ENCODE peak calls at places on chromosome 21, in eight cellular contexts. V is cardiac fibroblast; W is NCI-H345; D is tibial nerve; H is NCI-H2081 treated with DMSO at 0.1 percent for 48 hours; L is effector CD4-positive, alpha-beta T cell; E is tibial artery; K is CD4-positive, alpha-beta T cell. Y is an unnamed sample.

GRCh38 chr21:42865361-42866160 is 13.8 kb downstream of the WDR4 start:
- DNase-seq in D (no peak), K (no peak), V (no peak), W (peak), L (no peak), E (no peak), H (peak), Y (peak)

GRCh38 chr21:46605759-46606426 is 1.0 kb upstream of the S100B start:
- DNase-seq in E (no peak), D (no peak), W (no peak), L (no peak), H (no peak), K (peak), V (no peak), Y (no peak)

GRCh38 chr21:23543334-23543733 is 2063.9 kb downstream of the MRPL39 start:
- DNase-seq in W (no peak), D (no peak), E (no peak), L (no peak), H (no peak), K (no peak), V (no peak), Y (no peak)

GRCh38 chr21:25859264-25859931 is 124.6 kb downstream of the GABPA start:
- DNase-seq in L (no peak), D (no peak), W (no peak), K (no peak), E (no peak), V (no peak), H (no peak), Y (no peak)

GRCh38 chr21:38229260-38229877 is 27.4 kb upstream of the KCNJ15 start:
- DNase-seq in W (no peak), K (no peak), E (no peak), H (no peak), V (no peak), D (no peak), L (no peak), Y (no peak)

GRCh38 chr21:40299441-40299840 is 432.2 kb downstream of the PCP4 start:
- DNase-seq in E (no peak), K (no peak), L (no peak), D (no peak), W (no peak), H (no peak), V (no peak), Y (no peak)

GRCh38 chr21:24375201-24375600 is 1232.1 kb downstream of the MRPL39 start:
- DNase-seq in D (no peak), K (no peak), W (peak), L (no peak), H (no peak), E (no peak), V (no peak), Y (no peak)

GRCh38 chr21:33384851-33385331 is 18.3 kb upstream of the IFNGR2 start:
- DNase-seq in K (no peak), V (no peak), D (no peak), W (no peak), L (peak), E (no peak), H (no peak), Y (no peak)

GRCh38 chr21:45511661-45512431 is 30.4 kb downstream of the SLC19A1 start:
- DNase-seq in K (no peak), H (no peak), E (peak), D (no peak), W (no peak), V (no peak), L (no peak), Y (no peak)

GRCh38 chr21:45534591-45535331 is 7.5 kb downstream of the SLC19A1 start:
- DNase-seq in L (no peak), V (peak), E (peak), W (peak), H (no peak), D (no peak), K (no peak), Y (peak)

GRCh38 chr21:44709426-44710293 is 1.7 kb downstream of the TSPEAR start:
- DNase-seq in K (no peak), H (peak), E (peak), D (no peak), W (peak), V (no peak), L (no peak), Y (peak)

GRCh38 chr21:46569071-46569470 is 35.8 kb downstream of the S100B start:
- DNase-seq in W (no peak), K (no peak), V (no peak), E (no peak), H (no peak), L (no peak), D (no peak), Y (no peak)

GRCh38 chr21:34648739-34649297 is 20.0 kb upstream of the CLIC6 start:
- DNase-seq in K (no peak), W (no peak), V (no peak), D (no peak), E (no peak), H (no peak), L (no peak), Y (no peak)

GRCh38 chr21:45949928-45950739 is 31.4 kb upstream of the COL6A1 start:
- DNase-seq in H (no peak), E (no peak), W (no peak), D (no peak), K (no peak), V (no peak), L (no peak), Y (no peak)

GRCh38 chr21:15000076-15000475 is 64.7 kb downstream of the NRIP1 start:
- DNase-seq in E (no peak), K (no peak), L (no peak), V (peak), H (no peak), D (no peak), W (no peak), Y (no peak)

GRCh38 chr21:45293214-45293725 is 5.6 kb upstream of the POFUT2 start:
- DNase-seq in L (no peak), H (no peak), K (no peak), W (no peak), V (no peak), D (no peak), E (peak), Y (no peak)

GRCh38 chr21:31803039-31804007 is 69.5 kb upstream of the HUNK start:
- DNase-seq in W (peak), H (no peak), E (no peak), L (no peak), D (no peak), V (no peak), K (no peak), Y (no peak)

GRCh38 chr21:39441502-39442475 is 3.8 kb downstream of the LCA5L start:
- DNase-seq in W (peak), E (no peak), K (peak), D (no peak), H (no peak), V (peak), L (peak), Y (peak)

GRCh38 chr21:46550511-46550941 is 54.4 kb downstream of the S100B start:
- DNase-seq in L (peak), E (no peak), D (no peak), K (peak), H (no peak), V (no peak), W (no peak), Y (no peak)

GRCh38 chr21:37087188-37087587 is 14.1 kb downstream of the TTC3 start:
- DNase-seq in K (no peak), H (no peak), L (no peak), W (peak), D (peak), V (peak), E (no peak), Y (no peak)

GRCh38 chr21:45304945-45305344 is 17.2 kb upstream of the POFUT2 start:
- DNase-seq in V (no peak), K (no peak), W (no peak), E (peak), L (peak), D (no peak), H (no peak), Y (no peak)

GRCh38 chr21:45244799-45245340 is 42.8 kb downstream of the POFUT2 start:
- DNase-seq in K (no peak), L (no peak), H (no peak), E (no peak), W (no peak), V (no peak), D (no peak), Y (no peak)

GRCh38 chr21:45987121-45987711 is 5.6 kb downstream of the COL6A1 start:
- DNase-seq in L (no peak), H (no peak), K (no peak), D (no peak), V (no peak), W (no peak), E (no peak), Y (no peak)

GRCh38 chr21:16358784-16359183 is 629.0 kb downstream of the USP25 start:
- DNase-seq in E (no peak), D (no peak), W (no peak), V (no peak), K (no peak), L (no peak), H (no peak), Y (no peak)

GRCh38 chr21:32329331-32329730 is 30.7 kb downstream of the MRAP start:
- DNase-seq in D (no peak), E (peak), V (peak), K (no peak), W (no peak), L (no peak), H (no peak), Y (no peak)

GRCh38 chr21:41632748-41633475 is 125.0 kb upstream of the TMPRSS2 start:
- DNase-seq in V (no peak), H (no peak), K (no peak), L (no peak), W (no peak), D (no peak), E (no peak), Y (no peak)

GRCh38 chr21:33896691-33897090 is 18.9 kb downstream of the ATP5PO start:
- DNase-seq in E (no peak), K (no peak), W (no peak), L (no peak), D (no peak), V (no peak), H (no peak), Y (no peak)

GRCh38 chr21:43739648-43740435 is 20.9 kb downstream of the PDXK start:
- DNase-seq in K (no peak), V (no peak), E (no peak), W (no peak), H (no peak), D (no peak), L (no peak), Y (no peak)

GRCh38 chr21:41766051-41766882 is 585 bp downstream of the RIPK4 start:
- DNase-seq in K (no peak), H (no peak), E (no peak), W (no peak), D (no peak), L (no peak), V (no peak), Y (no peak)

GRCh38 chr21:17793675-17794123 is 25.5 kb downstream of the C21orf91 start:
- DNase-seq in L (no peak), V (peak), K (no peak), D (no peak), E (no peak), H (no peak), W (no peak), Y (no peak)

GRCh38 chr21:37915941-37916794 is at the start of gene KCNJ6:
- DNase-seq in E (no peak), W (peak), D (no peak), H (peak), L (no peak), V (peak), K (no peak), Y (peak)

GRCh38 chr21:36310016-36310415 is 10.0 kb upstream of the MORC3 start:
- DNase-seq in E (no peak), K (no peak), D (no peak), W (no peak), V (no peak), H (no peak), L (peak), Y (no peak)

GRCh38 chr21:39197448-39197847 is 14.2 kb upstream of the PSMG1 start:
- DNase-seq in L (no peak), H (no peak), E (no peak), D (no peak), K (no peak), W (no peak), V (no peak), Y (no peak)

GRCh38 chr21:42231761-42232160 is 12.8 kb downstream of the ABCG1 start:
- DNase-seq in L (no peak), V (no peak), W (no peak), K (no peak), H (no peak), D (no peak), E (no peak), Y (no peak)

GRCh38 chr21:44778094-44778493 is 23.5 kb downstream of the UBE2G2 start:
- DNase-seq in H (no peak), W (no peak), E (no peak), V (no peak), K (no peak), D (no peak), L (no peak), Y (no peak)

GRCh38 chr21:23402929-23403520 is 2204.3 kb downstream of the MRPL39 start:
- DNase-seq in H (peak), W (no peak), E (no peak), L (no peak), K (no peak), D (no peak), V (no peak), Y (no peak)

GRCh38 chr21:39863111-39863510 is 4.1 kb upstream of the PCP4 start:
- DNase-seq in W (peak), K (no peak), D (no peak), H (no peak), L (no peak), V (no peak), E (no peak), Y (peak)

GRCh38 chr21:34598931-34599400 is 15.9 kb downstream of the RCAN1 start:
- DNase-seq in K (no peak), E (no peak), H (no peak), V (no peak), D (no peak), L (no peak), W (peak), Y (no peak)